ENCODE peak calls at places on chromosomes 7 and 10, in seven cellular contexts. Y is upper lobe of right lung; K is stimulated activated CD4-positive, alpha-beta T cell treated with anti-CD3 and anti-CD28 coated beads, Interleukin-15, amount 100 ng/mL, for 48 hours; X is effector CD4-positive, alpha-beta T cell; H is left lung; T is OCI-LY7; W is NCI-H2171. C is an unnamed sample.

GRCh38 chr7:75931676-75932075 is 16.7 kb downstream of the POR start:
- DNase-seq in K (no peak), T (no peak), H (no peak), W (peak), X (no peak), Y (no peak), C (peak)

GRCh38 chr7:77253151-77253550 is 53.5 kb upstream of the FGL2 start:
- DNase-seq in T (no peak), H (no peak), K (no peak), W (no peak), X (no peak), Y (no peak), C (no peak)

GRCh38 chr10:122780391-122780790 is 65.3 kb downstream of the CUZD1 start:
- DNase-seq in K (no peak), W (no peak), Y (no peak), T (no peak), X (no peak), H (no peak), C (no peak)

GRCh38 chr7:43625453-43625852 is 42.5 kb downstream of the STK17A start:
- DNase-seq in X (peak), K (no peak), Y (no peak), T (peak), H (no peak), W (no peak), C (no peak)

GRCh38 chr10:70513848-70514309 is 35.3 kb downstream of the PALD1 start:
- DNase-seq in Y (no peak), T (peak), W (no peak), H (no peak), K (peak), X (no peak), C (no peak)

GRCh38 chr10:103676851-103677417 is 178.4 kb downstream of the SH3PXD2A start:
- DNase-seq in W (no peak), K (no peak), Y (no peak), T (no peak), X (no peak), H (peak), C (no peak)

GRCh38 chr10:95260909-95261552 is 29.8 kb downstream of the PDLIM1 start:
- DNase-seq in Y (no peak), H (no peak), T (no peak), W (no peak), K (no peak), X (no peak), C (no peak)

GRCh38 chr7:5374464-5374863 is 49.2 kb downstream of the TNRC18 start:
- DNase-seq in W (no peak), X (no peak), H (no peak), K (no peak), T (no peak), Y (no peak), C (no peak)

GRCh38 chr7:7452119-7452518 is 83.6 kb downstream of the COL28A1 start:
- DNase-seq in H (no peak), K (no peak), T (no peak), Y (no peak), W (no peak), X (no peak), C (no peak)

GRCh38 chr10:61900829-61901783 is at the start of gene ARID5B:
- DNase-seq in K (no peak), H (peak), W (peak), Y (no peak), X (peak), T (peak), C (peak)

GRCh38 chr7:81285142-81285871 is 366.5 kb upstream of the SEMA3C start:
- DNase-seq in W (no peak), T (no peak), Y (no peak), H (no peak), X (no peak), K (no peak), C (no peak)

GRCh38 chr7:134613623-134614347 is 32.9 kb upstream of the BPGM start:
- DNase-seq in Y (no peak), H (no peak), K (peak), T (no peak), W (no peak), X (no peak), C (no peak)

GRCh38 chr10:110354322-110354766 is 49.6 kb upstream of the SMNDC1 start:
- DNase-seq in W (peak), K (peak), T (peak), H (peak), Y (peak), X (peak), C (peak)

GRCh38 chr10:50511512-50512213 is 112.1 kb downstream of the SGMS1 start:
- DNase-seq in K (no peak), Y (no peak), H (no peak), W (no peak), X (no peak), T (no peak), C (no peak)

GRCh38 chr10:12214763-12215218 is 18.8 kb downstream of the CDC123 start:
- DNase-seq in X (peak), T (peak), W (peak), H (no peak), K (peak), Y (no peak), C (no peak)

GRCh38 chr7:148299335-148299734 is 291.2 kb upstream of the C7orf33 start:
- DNase-seq in W (no peak), K (no peak), H (no peak), X (no peak), Y (no peak), T (no peak), C (no peak)

GRCh38 chr10:30057421-30057841 is 2.0 kb downstream of the JCAD start:
- DNase-seq in K (no peak), H (no peak), X (no peak), T (no peak), Y (no peak), W (no peak), C (no peak)

GRCh38 chr7:155844019-155844453 is 31.8 kb upstream of the SHH start:
- DNase-seq in W (no peak), K (no peak), T (no peak), X (no peak), H (peak), Y (peak), C (no peak)

GRCh38 chr10:5155951-5156350 is 29.0 kb downstream of the AKR1C8 start:
- DNase-seq in H (no peak), X (no peak), K (no peak), T (no peak), W (no peak), Y (no peak), C (no peak)

GRCh38 chr7:157851501-157852067 is 514.8 kb downstream of the DNAJB6 start:
- DNase-seq in K (peak), X (peak), W (peak), H (peak), Y (peak), T (no peak), C (no peak)

GRCh38 chr7:25122373-25122772 is 2.7 kb downstream of the CYCS start:
- DNase-seq in K (no peak), T (no peak), H (no peak), Y (no peak), X (no peak), W (no peak), C (no peak)

GRCh38 chr7:55052726-55053431 is 34.1 kb downstream of the EGFR start:
- DNase-seq in Y (no peak), X (no peak), K (no peak), W (no peak), T (no peak), H (no peak), C (no peak)

GRCh38 chr7:132381742-132382472 is 194.4 kb downstream of the PLXNA4 start:
- DNase-seq in H (no peak), Y (no peak), T (no peak), X (no peak), K (no peak), W (no peak), C (no peak)

GRCh38 chr7:36605261-36605660 is 119.0 kb downstream of the AOAH start:
- DNase-seq in T (no peak), X (no peak), K (no peak), H (no peak), W (no peak), Y (no peak), C (no peak)

GRCh38 chr7:44112997-44113763 is 9.0 kb downstream of the AEBP1 start:
- DNase-seq in Y (no peak), K (no peak), X (no peak), T (no peak), H (no peak), W (no peak), C (no peak)

GRCh38 chr10:95374597-95375209 is 83.9 kb upstream of the PDLIM1 start:
- DNase-seq in T (peak), W (peak), X (peak), Y (peak), H (peak), K (peak), C (peak)

GRCh38 chr10:129199826-129200225 is 267.2 kb upstream of the MGMT start:
- DNase-seq in H (no peak), Y (no peak), T (no peak), X (no peak), W (no peak), K (no peak), C (no peak)

GRCh38 chr10:22318772-22319171 is 2.1 kb upstream of the BMI1 start:
- DNase-seq in K (no peak), H (no peak), X (no peak), T (no peak), Y (no peak), W (no peak), C (no peak)

GRCh38 chr10:101233443-101233842 is 4.2 kb upstream of the LBX1 start:
- DNase-seq in X (no peak), H (no peak), T (no peak), Y (no peak), K (no peak), W (no peak), C (no peak)

GRCh38 chr10:35356725-35357092 is 20.4 kb downstream of the CCNY start:
- DNase-seq in H (no peak), W (no peak), X (no peak), Y (no peak), K (no peak), T (no peak), C (no peak)

C was measured in glutamatergic neuron.